ENCODE peak calls at places on chromosomes 16 and 17, in eight cellular contexts. One of them, this sample, is unnamed.

GRCh38 chr17:56478836-56479447 is 114.6 kb upstream of the NOG start:
- DNase-seq in A549: peak
- DNase-seq in IMR-90: peak
- DNase-seq in SK-N-SH: peak
- DNase-seq in K562: peak
- DNase-seq in HCT116: peak
- DNase-seq in H1: no peak
- DNase-seq in HepG2: peak
- DNase-seq in this sample: no peak

GRCh38 chr17:62724398-62725146 is 83.5 kb downstream of the MARCHF10 start:
- DNase-seq in A549: no peak
- DNase-seq in IMR-90: peak
- DNase-seq in SK-N-SH: no peak
- DNase-seq in K562: no peak
- DNase-seq in HCT116: no peak
- DNase-seq in H1: no peak
- DNase-seq in HepG2: no peak
- DNase-seq in this sample: peak

GRCh38 chr17:17702821-17703607 is 21.8 kb downstream of the RAI1 start:
- DNase-seq in A549: peak
- DNase-seq in IMR-90: no peak
- DNase-seq in SK-N-SH: no peak
- DNase-seq in K562: peak
- DNase-seq in HCT116: no peak
- DNase-seq in H1: no peak
- DNase-seq in HepG2: peak
- DNase-seq in this sample: no peak

GRCh38 chr17:65442250-65442649 is 119.2 kb downstream of the AXIN2 start:
- DNase-seq in A549: no peak
- DNase-seq in IMR-90: no peak
- DNase-seq in SK-N-SH: no peak
- DNase-seq in K562: no peak
- DNase-seq in HCT116: no peak
- DNase-seq in H1: no peak
- DNase-seq in HepG2: no peak
- DNase-seq in this sample: no peak

GRCh38 chr17:58317421-58318064 is 11.1 kb downstream of the TSPOAP1 start:
- DNase-seq in A549: peak
- DNase-seq in IMR-90: peak
- DNase-seq in SK-N-SH: peak
- DNase-seq in K562: no peak
- DNase-seq in HCT116: peak
- DNase-seq in H1: peak
- DNase-seq in HepG2: peak
- DNase-seq in this sample: peak

GRCh38 chr17:33521784-33522183 is 228.7 kb upstream of the ASIC2 start:
- DNase-seq in A549: no peak
- DNase-seq in IMR-90: no peak
- DNase-seq in SK-N-SH: peak
- DNase-seq in K562: peak
- DNase-seq in HCT116: no peak
- DNase-seq in H1: peak
- DNase-seq in HepG2: no peak
- DNase-seq in this sample: no peak

GRCh38 chr17:65017375-65017774 is 39.2 kb downstream of the GNA13 start:
- DNase-seq in A549: no peak
- DNase-seq in IMR-90: no peak
- DNase-seq in SK-N-SH: no peak
- DNase-seq in K562: no peak
- DNase-seq in HCT116: no peak
- DNase-seq in H1: peak
- DNase-seq in HepG2: peak
- DNase-seq in this sample: no peak

GRCh38 chr16:2276501-2277195 is 8.7 kb upstream of the RNPS1 start:
- DNase-seq in A549: no peak
- DNase-seq in IMR-90: no peak
- DNase-seq in SK-N-SH: no peak
- DNase-seq in K562: no peak
- DNase-seq in HCT116: no peak
- DNase-seq in H1: no peak
- DNase-seq in HepG2: no peak
- DNase-seq in this sample: no peak

GRCh38 chr16:69191136-69191535 is 4.2 kb downstream of the SNTB2 start:
- DNase-seq in A549: no peak
- DNase-seq in IMR-90: no peak
- DNase-seq in SK-N-SH: no peak
- DNase-seq in K562: no peak
- DNase-seq in HCT116: no peak
- DNase-seq in H1: no peak
- DNase-seq in HepG2: no peak
- DNase-seq in this sample: no peak

GRCh38 chr16:69187891-69188451 is 1.0 kb downstream of the SNTB2 start:
- DNase-seq in A549: peak
- DNase-seq in IMR-90: no peak
- DNase-seq in SK-N-SH: no peak
- DNase-seq in K562: no peak
- DNase-seq in HCT116: no peak
- DNase-seq in H1: no peak
- DNase-seq in HepG2: peak
- DNase-seq in this sample: no peak

GRCh38 chr16:69188716-69189115 is 1.8 kb downstream of the SNTB2 start:
- DNase-seq in A549: no peak
- DNase-seq in IMR-90: peak
- DNase-seq in SK-N-SH: no peak
- DNase-seq in K562: no peak
- DNase-seq in HCT116: no peak
- DNase-seq in H1: no peak
- DNase-seq in HepG2: no peak
- DNase-seq in this sample: no peak

GRCh38 chr16:69190046-69190588 is 3.2 kb downstream of the SNTB2 start:
- DNase-seq in A549: no peak
- DNase-seq in IMR-90: no peak
- DNase-seq in SK-N-SH: no peak
- DNase-seq in K562: no peak
- DNase-seq in HCT116: no peak
- DNase-seq in H1: no peak
- DNase-seq in HepG2: no peak
- DNase-seq in this sample: no peak

GRCh38 chr16:69190598-69190997 is 3.6 kb downstream of the SNTB2 start:
- DNase-seq in A549: no peak
- DNase-seq in IMR-90: no peak
- DNase-seq in SK-N-SH: no peak
- DNase-seq in K562: no peak
- DNase-seq in HCT116: no peak
- DNase-seq in H1: no peak
- DNase-seq in HepG2: no peak
- DNase-seq in this sample: no peak
- TF ChIP-seq RAD21 in A549: no peak
- TF ChIP-seq RAD21 in IMR-90: no peak
- TF ChIP-seq RAD21 in SK-N-SH: no peak
- TF ChIP-seq RAD21 in K562: no peak
- TF ChIP-seq RAD21 in HCT116: no peak
- TF ChIP-seq RAD21 in H1: no peak
- TF ChIP-seq RAD21 in HepG2: no peak
- TF ChIP-seq RAD21 in this sample: no peak

DNA sequence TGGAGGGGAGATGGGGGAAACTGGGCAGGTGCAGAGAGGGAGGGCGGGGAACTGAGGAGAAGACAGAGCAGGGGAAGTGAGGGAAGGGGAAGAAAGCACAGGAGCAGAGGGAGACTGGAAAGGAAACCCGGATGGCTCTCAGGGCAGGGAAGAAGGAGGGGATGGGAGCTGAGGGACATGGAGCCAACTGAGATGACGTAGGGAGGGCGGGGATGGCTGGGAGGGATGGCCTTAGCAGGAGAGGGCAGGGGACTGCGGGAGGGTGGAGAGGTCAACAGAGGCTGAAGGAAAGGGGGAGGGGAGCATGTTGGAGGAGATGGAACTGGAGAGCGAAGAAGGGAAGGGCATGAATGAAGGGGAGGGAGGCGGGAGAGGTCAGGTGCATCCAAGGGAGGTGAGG is 81.9 kb downstream of the KCNJ12 start:
- DNase-seq in A549: no peak
- DNase-seq in IMR-90: no peak
- DNase-seq in SK-N-SH: no peak
- DNase-seq in K562: no peak
- DNase-seq in HCT116: no peak
- DNase-seq in H1: no peak
- DNase-seq in HepG2: no peak
- DNase-seq in this sample: no peak
- TF ChIP-seq RAD21 in A549: no peak
- TF ChIP-seq RAD21 in IMR-90: no peak
- TF ChIP-seq RAD21 in SK-N-SH: no peak
- TF ChIP-seq RAD21 in K562: no peak
- TF ChIP-seq RAD21 in HCT116: no peak
- TF ChIP-seq RAD21 in H1: no peak
- TF ChIP-seq RAD21 in HepG2: no peak
- TF ChIP-seq RAD21 in this sample: no peak

GRCh38 chr16:81216114-81216513 is 22.4 kb upstream of the BCO1 start:
- DNase-seq in A549: no peak
- DNase-seq in IMR-90: no peak
- DNase-seq in SK-N-SH: no peak
- DNase-seq in K562: no peak
- DNase-seq in HCT116: no peak
- DNase-seq in H1: no peak
- DNase-seq in HepG2: no peak
- DNase-seq in this sample: no peak

GRCh38 chr16:81219151-81219550 is 19.3 kb upstream of the BCO1 start:
- DNase-seq in A549: no peak
- DNase-seq in IMR-90: no peak
- DNase-seq in SK-N-SH: no peak
- DNase-seq in K562: no peak
- DNase-seq in HCT116: no peak
- DNase-seq in H1: no peak
- DNase-seq in HepG2: no peak
- DNase-seq in this sample: no peak

GRCh38 chr16:81214745-81215166 is 23.7 kb upstream of the BCO1 start:
- DNase-seq in A549: peak
- DNase-seq in IMR-90: peak
- DNase-seq in SK-N-SH: no peak
- DNase-seq in K562: peak
- DNase-seq in HCT116: peak
- DNase-seq in H1: peak
- DNase-seq in HepG2: peak
- DNase-seq in this sample: no peak

GRCh38 chr16:81220369-81220768 is 18.1 kb upstream of the BCO1 start:
- DNase-seq in A549: no peak
- DNase-seq in IMR-90: no peak
- DNase-seq in SK-N-SH: no peak
- DNase-seq in K562: no peak
- DNase-seq in HCT116: no peak
- DNase-seq in H1: no peak
- DNase-seq in HepG2: no peak
- DNase-seq in this sample: no peak

DNA sequence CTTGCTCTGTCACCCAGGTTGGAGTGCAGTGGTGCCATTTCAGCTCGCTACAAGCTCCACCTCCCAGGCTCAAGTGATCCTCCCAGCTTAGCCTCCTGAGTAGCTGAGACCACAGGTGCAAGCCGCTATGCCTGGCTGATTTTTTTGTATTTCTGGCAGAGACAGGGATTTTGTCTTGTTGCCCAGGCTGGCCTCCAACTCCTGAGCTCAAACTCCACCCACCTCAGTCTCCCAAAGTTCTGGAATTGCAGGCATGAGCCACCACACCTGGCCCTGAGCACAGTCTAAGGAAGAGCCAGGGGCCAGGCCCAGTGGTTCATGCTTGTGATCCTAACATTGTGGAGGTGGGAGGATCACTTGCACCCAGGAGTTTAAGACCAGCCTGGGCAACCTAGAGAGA is 21.8 kb upstream of the BCO1 start:
- DNase-seq in A549: no peak
- DNase-seq in IMR-90: no peak
- DNase-seq in SK-N-SH: no peak
- DNase-seq in K562: no peak
- DNase-seq in HCT116: no peak
- DNase-seq in H1: no peak
- DNase-seq in HepG2: no peak
- DNase-seq in this sample: no peak
- TF ChIP-seq RAD21 in A549: no peak
- TF ChIP-seq RAD21 in IMR-90: no peak
- TF ChIP-seq RAD21 in SK-N-SH: no peak
- TF ChIP-seq RAD21 in K562: no peak
- TF ChIP-seq RAD21 in HCT116: no peak
- TF ChIP-seq RAD21 in H1: no peak
- TF ChIP-seq RAD21 in HepG2: no peak
- TF ChIP-seq RAD21 in this sample: no peak

GRCh38 chr17:78041401-78042179 is 83.1 kb downstream of the TNRC6C start:
- DNase-seq in A549: no peak
- DNase-seq in IMR-90: no peak
- DNase-seq in SK-N-SH: peak
- DNase-seq in K562: no peak
- DNase-seq in HCT116: no peak
- DNase-seq in H1: no peak
- DNase-seq in HepG2: no peak
- DNase-seq in this sample: no peak

GRCh38 chr17:78039581-78039980 is 81.1 kb downstream of the TNRC6C start:
- DNase-seq in A549: no peak
- DNase-seq in IMR-90: no peak
- DNase-seq in SK-N-SH: peak
- DNase-seq in K562: no peak
- DNase-seq in HCT116: no peak
- DNase-seq in H1: no peak
- DNase-seq in HepG2: no peak
- DNase-seq in this sample: no peak

GRCh38 chr17:78042542-78042941 is 84.0 kb downstream of the TNRC6C start:
- DNase-seq in A549: no peak
- DNase-seq in IMR-90: no peak
- DNase-seq in SK-N-SH: no peak
- DNase-seq in K562: no peak
- DNase-seq in HCT116: no peak
- DNase-seq in H1: no peak
- DNase-seq in HepG2: no peak
- DNase-seq in this sample: no peak

GRCh38 chr17:78038748-78039288 is 80.3 kb downstream of the TNRC6C start:
- DNase-seq in A549: no peak
- DNase-seq in IMR-90: no peak
- DNase-seq in SK-N-SH: no peak
- DNase-seq in K562: no peak
- DNase-seq in HCT116: no peak
- DNase-seq in H1: no peak
- DNase-seq in HepG2: no peak
- DNase-seq in this sample: no peak

DNA sequence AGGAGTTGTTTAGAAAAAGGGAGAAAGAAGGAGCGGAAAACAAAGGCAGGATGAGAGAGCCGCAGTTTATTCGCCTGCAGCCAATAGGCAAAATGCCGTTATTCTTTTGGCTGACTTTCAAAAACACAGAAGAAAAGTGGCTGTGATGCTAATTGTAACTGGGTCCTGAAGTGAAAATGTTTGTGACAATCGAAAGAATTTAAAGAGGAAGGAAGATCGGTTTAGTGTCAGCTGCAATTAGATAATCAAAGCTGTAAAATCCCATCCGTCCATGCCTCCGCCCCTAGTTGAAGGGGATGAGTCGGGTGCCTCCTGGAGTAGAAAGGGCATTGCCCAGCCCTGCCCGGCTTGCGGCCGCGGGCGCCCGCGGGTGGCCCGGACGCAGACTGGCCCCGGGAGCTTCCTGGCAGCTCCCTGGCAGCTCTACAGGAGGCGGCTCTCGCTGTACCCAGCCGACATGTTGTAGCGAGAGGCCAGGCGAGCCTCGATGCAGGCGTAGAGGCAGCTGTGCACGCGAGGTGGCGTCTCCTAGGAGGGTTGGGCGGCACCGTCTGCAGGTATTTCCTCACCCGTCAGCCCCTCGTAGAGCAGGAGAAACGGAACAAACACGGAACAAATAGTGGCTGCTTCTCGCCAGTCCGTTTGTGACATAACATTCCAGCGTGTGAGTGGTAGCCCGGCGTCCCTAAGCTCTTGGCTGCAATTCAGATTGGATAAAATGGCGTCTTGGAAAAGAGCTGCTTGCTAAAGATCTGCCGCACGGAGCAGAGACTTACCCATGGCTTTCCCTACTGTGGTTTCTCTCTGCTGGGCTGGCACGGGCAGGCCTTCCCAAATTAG is 82.3 kb downstream of the TNRC6C start:
- DNase-seq in A549: peak
- DNase-seq in IMR-90: peak
- DNase-seq in SK-N-SH: peak
- DNase-seq in K562: no peak
- DNase-seq in HCT116: peak
- DNase-seq in H1: no peak
- DNase-seq in HepG2: no peak
- DNase-seq in this sample: peak
- TF ChIP-seq RAD21 in A549: no peak
- TF ChIP-seq RAD21 in IMR-90: no peak
- TF ChIP-seq RAD21 in SK-N-SH: peak
- TF ChIP-seq RAD21 in K562: no peak
- TF ChIP-seq RAD21 in HCT116: no peak
- TF ChIP-seq RAD21 in H1: no peak
- TF ChIP-seq RAD21 in HepG2: no peak
- TF ChIP-seq RAD21 in this sample: no peak

This sample was measured in GM12878.